ENCODE peak calls at places on chromosome 1, in six cellular contexts. One of them, this sample, is unnamed.

GRCh38 chr1:44503625-44504024 is 98.6 kb downstream of the RNF220 start:
- DNase-seq in psoas muscle: no peak
- DNase-seq in omental fat pad: no peak
- DNase-seq in hepatocyte: no peak
- DNase-seq in CD8-positive, alpha-beta T cell: no peak
- DNase-seq in endothelial cell: no peak
- DNase-seq in this sample: no peak

GRCh38 chr1:54253480-54253879 is 53.5 kb downstream of the MRPL37 start:
- DNase-seq in psoas muscle: peak
- DNase-seq in hepatocyte: peak
- DNase-seq in omental fat pad: no peak
- DNase-seq in endothelial cell: no peak
- DNase-seq in CD8-positive, alpha-beta T cell: no peak
- DNase-seq in this sample: no peak

GRCh38 chr1:212238552-212238951 is 46.7 kb upstream of the PPP2R5A start:
- DNase-seq in psoas muscle: no peak
- DNase-seq in endothelial cell: no peak
- DNase-seq in omental fat pad: no peak
- DNase-seq in CD8-positive, alpha-beta T cell: no peak
- DNase-seq in hepatocyte: no peak
- DNase-seq in this sample: no peak

GRCh38 chr1:5990913-5991783 is 1.1 kb downstream of the NPHP4 start:
- DNase-seq in CD8-positive, alpha-beta T cell: no peak
- DNase-seq in psoas muscle: no peak
- DNase-seq in omental fat pad: no peak
- DNase-seq in endothelial cell: peak
- DNase-seq in hepatocyte: peak
- DNase-seq in this sample: peak

GRCh38 chr1:7922301-7922700 is 18.3 kb downstream of the TNFRSF9 start:
- DNase-seq in psoas muscle: no peak
- DNase-seq in CD8-positive, alpha-beta T cell: no peak
- DNase-seq in endothelial cell: no peak
- DNase-seq in hepatocyte: no peak
- DNase-seq in omental fat pad: no peak
- DNase-seq in this sample: no peak

GRCh38 chr1:54610601-54611580 is 12.4 kb downstream of the FAM151A start:
- DNase-seq in endothelial cell: no peak
- DNase-seq in omental fat pad: no peak
- DNase-seq in psoas muscle: no peak
- DNase-seq in hepatocyte: no peak
- DNase-seq in CD8-positive, alpha-beta T cell: no peak
- DNase-seq in this sample: no peak

GRCh38 chr1:87367549-87367948 is 38.9 kb downstream of the LMO4 start:
- DNase-seq in hepatocyte: no peak
- DNase-seq in endothelial cell: no peak
- DNase-seq in CD8-positive, alpha-beta T cell: no peak
- DNase-seq in omental fat pad: no peak
- DNase-seq in psoas muscle: no peak
- DNase-seq in this sample: no peak

GRCh38 chr1:68384321-68384813 is 65.4 kb downstream of the RPE65 start:
- DNase-seq in omental fat pad: no peak
- DNase-seq in psoas muscle: no peak
- DNase-seq in hepatocyte: peak
- DNase-seq in endothelial cell: no peak
- DNase-seq in CD8-positive, alpha-beta T cell: no peak
- DNase-seq in this sample: no peak

GRCh38 chr1:241518447-241519307 is 878 bp downstream of the FH start:
- DNase-seq in omental fat pad: no peak
- DNase-seq in CD8-positive, alpha-beta T cell: peak
- DNase-seq in endothelial cell: peak
- DNase-seq in hepatocyte: peak
- DNase-seq in psoas muscle: no peak
- DNase-seq in this sample: peak

GRCh38 chr1:116375884-116376733 is 3.1 kb downstream of the ATP1A1 start:
- DNase-seq in hepatocyte: peak
- DNase-seq in CD8-positive, alpha-beta T cell: no peak
- DNase-seq in psoas muscle: peak
- DNase-seq in endothelial cell: no peak
- DNase-seq in omental fat pad: peak
- DNase-seq in this sample: peak

GRCh38 chr1:14486401-14487110 is 111.9 kb upstream of the KAZN start:
- DNase-seq in hepatocyte: no peak
- DNase-seq in CD8-positive, alpha-beta T cell: no peak
- DNase-seq in endothelial cell: no peak
- DNase-seq in psoas muscle: no peak
- DNase-seq in omental fat pad: no peak
- DNase-seq in this sample: no peak

GRCh38 chr1:58811303-58811702 is 27.5 kb upstream of the JUN start:
- DNase-seq in hepatocyte: no peak
- DNase-seq in omental fat pad: no peak
- DNase-seq in psoas muscle: no peak
- DNase-seq in endothelial cell: no peak
- DNase-seq in CD8-positive, alpha-beta T cell: no peak
- DNase-seq in this sample: no peak

GRCh38 chr1:53572061-53572801 is 113.0 kb downstream of the DMRTB1 start:
- DNase-seq in hepatocyte: peak
- DNase-seq in psoas muscle: no peak
- DNase-seq in omental fat pad: no peak
- DNase-seq in endothelial cell: no peak
- DNase-seq in CD8-positive, alpha-beta T cell: peak
- DNase-seq in this sample: peak

GRCh38 chr1:115706774-115707425 is 61.6 kb downstream of the CASQ2 start:
- DNase-seq in CD8-positive, alpha-beta T cell: no peak
- DNase-seq in omental fat pad: no peak
- DNase-seq in endothelial cell: no peak
- DNase-seq in hepatocyte: peak
- DNase-seq in psoas muscle: no peak
- DNase-seq in this sample: no peak

GRCh38 chr1:24769656-24770651 is 24.7 kb downstream of the CLIC4 start:
- DNase-seq in psoas muscle: no peak
- DNase-seq in CD8-positive, alpha-beta T cell: no peak
- DNase-seq in endothelial cell: no peak
- DNase-seq in hepatocyte: peak
- DNase-seq in omental fat pad: no peak
- DNase-seq in this sample: no peak

GRCh38 chr1:23371987-23372386 is 2.4 kb upstream of the ZNF436 start:
- DNase-seq in hepatocyte: no peak
- DNase-seq in CD8-positive, alpha-beta T cell: no peak
- DNase-seq in omental fat pad: no peak
- DNase-seq in psoas muscle: no peak
- DNase-seq in endothelial cell: no peak
- DNase-seq in this sample: no peak

GRCh38 chr1:30515746-30516504 is 207.5 kb downstream of the MATN1 start:
- DNase-seq in omental fat pad: no peak
- DNase-seq in endothelial cell: no peak
- DNase-seq in psoas muscle: no peak
- DNase-seq in hepatocyte: no peak
- DNase-seq in CD8-positive, alpha-beta T cell: peak
- DNase-seq in this sample: peak

GRCh38 chr1:182652933-182653332 is 31.5 kb downstream of the RGS8 start:
- DNase-seq in omental fat pad: no peak
- DNase-seq in CD8-positive, alpha-beta T cell: no peak
- DNase-seq in psoas muscle: no peak
- DNase-seq in endothelial cell: no peak
- DNase-seq in hepatocyte: no peak
- DNase-seq in this sample: no peak

GRCh38 chr1:166925791-166926483 is 49.4 kb downstream of the ILDR2 start:
- DNase-seq in hepatocyte: no peak
- DNase-seq in psoas muscle: no peak
- DNase-seq in endothelial cell: no peak
- DNase-seq in omental fat pad: no peak
- DNase-seq in CD8-positive, alpha-beta T cell: no peak
- DNase-seq in this sample: no peak

GRCh38 chr1:218692808-218693207 is 347.7 kb downstream of the TGFB2 start:
- DNase-seq in CD8-positive, alpha-beta T cell: no peak
- DNase-seq in psoas muscle: no peak
- DNase-seq in hepatocyte: no peak
- DNase-seq in omental fat pad: no peak
- DNase-seq in endothelial cell: no peak
- DNase-seq in this sample: no peak

GRCh38 chr1:89918127-89918793 is 76.7 kb upstream of the ZNF326 start:
- DNase-seq in omental fat pad: no peak
- DNase-seq in hepatocyte: no peak
- DNase-seq in CD8-positive, alpha-beta T cell: no peak
- DNase-seq in endothelial cell: no peak
- DNase-seq in psoas muscle: no peak
- DNase-seq in this sample: no peak

GRCh38 chr1:221810406-221810805 is 68.5 kb upstream of the DUSP10 start:
- DNase-seq in omental fat pad: no peak
- DNase-seq in endothelial cell: no peak
- DNase-seq in psoas muscle: no peak
- DNase-seq in hepatocyte: no peak
- DNase-seq in CD8-positive, alpha-beta T cell: no peak
- DNase-seq in this sample: no peak

GRCh38 chr1:218431476-218431875 is 86.3 kb downstream of the TGFB2 start:
- DNase-seq in psoas muscle: no peak
- DNase-seq in hepatocyte: no peak
- DNase-seq in endothelial cell: no peak
- DNase-seq in omental fat pad: no peak
- DNase-seq in CD8-positive, alpha-beta T cell: no peak
- DNase-seq in this sample: no peak

GRCh38 chr1:220819627-220820026 is 32.9 kb downstream of the MTARC1 start:
- DNase-seq in CD8-positive, alpha-beta T cell: no peak
- DNase-seq in endothelial cell: no peak
- DNase-seq in psoas muscle: no peak
- DNase-seq in hepatocyte: no peak
- DNase-seq in omental fat pad: no peak
- DNase-seq in this sample: no peak

GRCh38 chr1:27499142-27499541 is 9.2 kb upstream of the WASF2 start:
- DNase-seq in omental fat pad: no peak
- DNase-seq in hepatocyte: no peak
- DNase-seq in endothelial cell: no peak
- DNase-seq in psoas muscle: no peak
- DNase-seq in CD8-positive, alpha-beta T cell: no peak
- DNase-seq in this sample: no peak

GRCh38 chr1:27491748-27492700 is 2.1 kb upstream of the WASF2 start:
- DNase-seq in psoas muscle: peak
- DNase-seq in CD8-positive, alpha-beta T cell: no peak
- DNase-seq in omental fat pad: no peak
- DNase-seq in endothelial cell: no peak
- DNase-seq in hepatocyte: no peak
- DNase-seq in this sample: peak

GRCh38 chr1:27496604-27497155 is 6.7 kb upstream of the WASF2 start:
- DNase-seq in hepatocyte: peak
- DNase-seq in CD8-positive, alpha-beta T cell: no peak
- DNase-seq in psoas muscle: peak
- DNase-seq in endothelial cell: peak
- DNase-seq in omental fat pad: no peak
- DNase-seq in this sample: peak
- TF ChIP-seq CTCF in hepatocyte: peak
- TF ChIP-seq CTCF in CD8-positive, alpha-beta T cell: no peak
- TF ChIP-seq CTCF in psoas muscle: no peak
- TF ChIP-seq CTCF in endothelial cell: no peak
- TF ChIP-seq CTCF in omental fat pad: no peak
- TF ChIP-seq CTCF in this sample: peak

GRCh38 chr1:74732960-74733615 is at the start of the genes CRYZ and TYW3:
- DNase-seq in omental fat pad: peak
- DNase-seq in endothelial cell: peak
- DNase-seq in CD8-positive, alpha-beta T cell: peak
- DNase-seq in hepatocyte: no peak
- DNase-seq in psoas muscle: peak
- DNase-seq in this sample: no peak
- TF ChIP-seq CTCF in omental fat pad: no peak
- TF ChIP-seq CTCF in endothelial cell: no peak
- TF ChIP-seq CTCF in CD8-positive, alpha-beta T cell: no peak
- TF ChIP-seq CTCF in hepatocyte: no peak
- TF ChIP-seq CTCF in psoas muscle: no peak
- TF ChIP-seq CTCF in this sample: no peak

GRCh38 chr1:85230305-85230977 is 29.0 kb downstream of the C1orf52 start:
- DNase-seq in CD8-positive, alpha-beta T cell: no peak
- DNase-seq in hepatocyte: no peak
- DNase-seq in endothelial cell: peak
- DNase-seq in omental fat pad: no peak
- DNase-seq in psoas muscle: no peak
- DNase-seq in this sample: no peak
- TF ChIP-seq CTCF in CD8-positive, alpha-beta T cell: peak
- TF ChIP-seq CTCF in hepatocyte: no peak
- TF ChIP-seq CTCF in endothelial cell: no peak
- TF ChIP-seq CTCF in omental fat pad: no peak
- TF ChIP-seq CTCF in psoas muscle: no peak
- TF ChIP-seq CTCF in this sample: peak

DNA sequence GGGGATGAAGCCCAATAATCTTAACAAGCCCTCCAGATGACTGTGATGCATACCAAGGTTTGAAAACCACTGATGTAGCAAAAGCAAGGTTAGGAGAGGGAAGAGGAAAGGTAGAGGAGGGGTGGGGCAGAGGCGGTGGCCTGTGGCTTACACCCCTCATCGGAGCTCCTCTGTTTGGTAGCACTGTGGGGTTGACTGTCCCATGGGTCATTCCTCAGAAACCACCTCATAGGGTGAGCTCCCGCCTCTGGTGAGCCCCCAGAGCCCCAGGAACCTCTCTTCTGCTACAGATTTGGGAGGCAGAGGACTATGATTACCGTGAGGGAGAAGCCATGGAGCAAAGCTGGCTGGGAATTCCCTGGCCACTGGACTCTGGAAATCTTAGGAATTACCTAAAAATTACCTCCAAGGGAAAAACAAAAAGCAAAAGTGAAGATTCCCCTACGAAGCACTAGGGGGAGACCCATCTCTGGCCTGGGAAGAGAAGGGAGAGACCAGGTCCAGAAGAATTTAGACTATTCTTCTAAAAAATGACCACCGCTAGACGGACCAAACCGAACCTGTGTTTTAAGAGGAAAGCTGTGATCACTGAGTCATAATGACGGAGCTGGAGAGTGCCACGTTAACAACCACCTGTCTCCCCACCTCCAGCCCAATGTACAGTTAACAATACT is 1.5 kb upstream of the RASSF5 start:
- DNase-seq in hepatocyte: no peak
- DNase-seq in omental fat pad: no peak
- DNase-seq in endothelial cell: no peak
- DNase-seq in CD8-positive, alpha-beta T cell: no peak
- DNase-seq in psoas muscle: peak
- DNase-seq in this sample: peak
- TF ChIP-seq CTCF in hepatocyte: peak
- TF ChIP-seq CTCF in omental fat pad: no peak
- TF ChIP-seq CTCF in endothelial cell: peak
- TF ChIP-seq CTCF in CD8-positive, alpha-beta T cell: no peak
- TF ChIP-seq CTCF in psoas muscle: peak
- TF ChIP-seq CTCF in this sample: peak